ENCODE peak calls at places on chromosome 19, in six cellular contexts. P is right cardiac atrium; I is cardiac muscle cell; G is right lobe of liver; W is CD4-positive, alpha-beta T cell; A is AG04450. D is an unnamed sample.

GRCh38 chr19:43438291-43439162 is 23.8 kb downstream of the TEX101 start:
- DNase-seq in W (peak), P (peak), A (peak), I (peak), G (no peak), D (no peak)

GRCh38 chr19:41701401-41702075 is 6.9 kb upstream of the CEACAM5 start:
- DNase-seq in W (no peak), I (no peak), A (no peak), P (no peak), G (no peak), D (no peak)

GRCh38 chr19:2327773-2328400 is 499 bp downstream of the LSM7 start:
- DNase-seq in I (peak), G (no peak), P (peak), A (peak), W (peak), D (no peak)

GRCh38 chr19:4337906-4338440 is 654 bp downstream of the STAP2 start:
- DNase-seq in A (no peak), I (peak), P (peak), G (peak), W (no peak), D (no peak)

GRCh38 chr19:4911314-4911713 is 2.0 kb downstream of the UHRF1 start:
- DNase-seq in W (no peak), P (no peak), G (no peak), A (no peak), I (peak), D (no peak)

GRCh38 chr19:5023128-5023571 is 54.2 kb downstream of the KDM4B start:
- DNase-seq in I (no peak), G (no peak), W (no peak), A (no peak), P (peak), D (no peak)

GRCh38 chr19:55368701-55369563 is 1.3 kb downstream of the IL11 start:
- DNase-seq in I (peak), G (no peak), P (no peak), A (no peak), W (no peak), D (no peak)

GRCh38 chr19:46115396-46116109 is 8.9 kb downstream of the IGFL3 start:
- DNase-seq in G (no peak), I (peak), A (peak), W (no peak), P (no peak), D (no peak)

GRCh38 chr19:35901854-35902661 is at the start of gene HCST:
- DNase-seq in I (peak), W (peak), G (no peak), P (no peak), A (no peak), D (no peak)

GRCh38 chr19:52692431-52693008 is 42.3 kb downstream of the ZNF611 start:
- DNase-seq in G (no peak), A (no peak), W (no peak), I (no peak), P (no peak), D (no peak)

GRCh38 chr19:52690395-52691214 is 44.2 kb downstream of the ZNF611 start:
- DNase-seq in A (peak), P (peak), G (peak), I (peak), W (peak), D (peak)

GRCh38 chr19:52689804-52690394 is 44.9 kb downstream of the ZNF611 start:
- DNase-seq in I (peak), A (no peak), P (peak), W (peak), G (peak), D (peak)

GRCh38 chr19:52691737-52692136 is 43.1 kb downstream of the ZNF611 start:
- DNase-seq in A (no peak), P (no peak), W (no peak), I (no peak), G (no peak), D (no peak)

GRCh38 chr19:52691215-52691610 is 43.6 kb downstream of the ZNF611 start:
- DNase-seq in P (peak), I (no peak), G (no peak), A (no peak), W (no peak), D (no peak)
- H3K27ac ChIP-seq in P (peak), I (peak), G (peak), A (peak), W (no peak), D (peak)

GRCh38 chr19:34856052-34856451 is 70.7 kb upstream of the ZNF30 start:
- DNase-seq in A (no peak), W (no peak), G (no peak), P (no peak), I (no peak), D (no peak)
- H3K27ac ChIP-seq in A (no peak), W (no peak), G (no peak), P (no peak), I (no peak), D (no peak)

GRCh38 chr19:10889880-10890279 is 18.5 kb downstream of the CARM1 start:
- DNase-seq in G (no peak), A (no peak), I (no peak), P (no peak), W (no peak), D (no peak)
- H3K27ac ChIP-seq in G (no peak), A (no peak), I (no peak), P (no peak), W (no peak), D (no peak)

DNA sequence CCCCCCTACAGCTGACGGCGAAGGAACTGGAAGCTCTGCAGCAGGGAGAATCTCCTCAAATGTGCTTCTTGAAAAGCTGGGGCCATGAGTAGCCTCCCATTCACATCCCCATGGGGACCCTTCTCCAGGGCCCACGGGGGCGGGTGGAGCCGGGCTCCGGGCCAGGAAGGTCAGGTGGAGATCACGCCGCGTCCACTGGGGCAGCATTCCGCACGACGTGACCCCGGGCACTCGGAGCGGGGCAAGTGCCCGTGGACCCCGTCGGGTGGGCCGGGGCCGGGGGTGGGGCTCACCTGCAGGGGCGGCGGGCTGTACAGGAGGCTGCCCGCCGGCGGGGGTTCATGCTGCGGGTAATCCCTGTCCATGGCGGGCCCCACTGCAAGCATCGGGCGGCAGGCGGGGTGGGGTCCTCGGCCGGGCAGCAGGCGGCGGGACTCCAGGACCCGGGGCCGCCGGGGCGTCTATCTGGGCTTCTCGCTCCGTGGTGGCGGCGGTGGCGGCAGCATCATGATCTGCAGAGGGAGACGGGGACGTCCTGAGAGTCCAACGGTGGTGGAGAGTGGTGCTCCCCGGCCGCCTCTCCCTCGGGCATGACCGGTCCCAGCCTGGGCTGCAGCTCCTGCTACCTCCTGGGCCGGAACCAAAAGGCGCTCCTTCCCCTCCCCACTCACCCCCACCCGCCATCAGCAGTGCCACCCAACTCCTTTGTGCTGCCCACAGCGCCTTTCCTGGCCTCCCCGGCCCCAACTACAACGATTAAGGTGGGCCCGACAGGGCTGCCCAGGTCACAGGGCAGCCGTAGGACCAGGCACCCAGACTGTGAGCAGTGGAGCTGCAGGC is 20.0 kb downstream of the SBNO2 start:
- DNase-seq in P (no peak), W (no peak), I (no peak), A (no peak), G (peak), D (no peak)
- H3K27ac ChIP-seq in P (peak), W (no peak), I (no peak), A (peak), G (peak), D (no peak)

GRCh38 chr19:13868663-13869062 is 8.3 kb upstream of the NANOS3 start:
- DNase-seq in W (no peak), A (no peak), G (no peak), P (no peak), I (no peak), D (no peak)
- H3K27ac ChIP-seq in W (no peak), A (no peak), G (no peak), P (no peak), I (no peak), D (no peak)

GRCh38 chr19:49389406-49389805 is 1.4 kb downstream of the KASH5 start:
- DNase-seq in I (no peak), P (no peak), G (no peak), A (no peak), W (no peak), D (no peak)

GRCh38 chr19:49390978-49391304 is 2.9 kb downstream of the KASH5 start:
- DNase-seq in W (no peak), A (no peak), P (no peak), G (no peak), I (no peak), D (no peak)

GRCh38 chr19:49391581-49392399 is 3.7 kb downstream of the KASH5 start:
- DNase-seq in G (peak), I (peak), P (peak), W (peak), A (peak), D (peak)

GRCh38 chr19:49390131-49390977 is 2.3 kb downstream of the KASH5 start:
- DNase-seq in W (no peak), A (no peak), P (no peak), G (no peak), I (no peak), D (no peak)

GRCh38 chr19:49387936-49388372 is at the start of gene KASH5:
- DNase-seq in I (peak), A (no peak), G (peak), W (peak), P (peak), D (peak)
- H3K27ac ChIP-seq in I (no peak), A (no peak), G (no peak), W (no peak), P (no peak), D (no peak)

DNA sequence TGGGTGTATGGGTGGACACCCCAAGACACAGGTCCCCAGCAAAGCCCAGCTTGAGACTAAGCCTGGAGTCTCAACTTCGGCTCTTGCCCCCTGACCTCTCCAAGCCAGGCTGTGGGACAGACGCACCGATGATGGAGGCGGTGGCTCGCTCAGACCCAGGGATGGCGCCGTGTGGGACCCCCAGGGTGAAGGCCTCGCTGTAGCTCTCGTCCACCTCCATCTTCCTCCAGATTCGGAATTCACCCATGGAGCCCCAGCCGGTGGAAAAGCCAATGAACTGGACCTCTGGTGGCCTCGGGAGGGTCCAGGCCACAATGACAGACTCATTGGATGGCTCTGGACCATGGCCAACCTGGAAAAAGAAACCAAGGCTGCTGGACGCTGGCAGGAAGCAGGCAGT is 39.1 kb downstream of the F2RL3 start:
- DNase-seq in P (no peak), W (no peak), I (no peak), G (no peak), A (no peak), D (no peak)
- H3K27ac ChIP-seq in P (no peak), W (no peak), I (no peak), G (no peak), A (no peak), D (no peak)

GRCh38 chr19:44607049-44607448 is 6.3 kb upstream of the IGSF23 start:
- DNase-seq in W (no peak), A (no peak), G (no peak), P (no peak), I (no peak), D (no peak)

GRCh38 chr19:44603201-44603945 is 10.0 kb upstream of the IGSF23 start:
- DNase-seq in G (no peak), W (no peak), A (peak), P (no peak), I (peak), D (no peak)

GRCh38 chr19:44602071-44602470 is 11.3 kb upstream of the IGSF23 start:
- DNase-seq in W (no peak), G (no peak), A (no peak), P (no peak), I (no peak), D (no peak)

GRCh38 chr19:44605547-44605946 is 7.8 kb upstream of the IGSF23 start:
- DNase-seq in A (no peak), G (no peak), I (no peak), P (no peak), W (no peak), D (no peak)

DNA sequence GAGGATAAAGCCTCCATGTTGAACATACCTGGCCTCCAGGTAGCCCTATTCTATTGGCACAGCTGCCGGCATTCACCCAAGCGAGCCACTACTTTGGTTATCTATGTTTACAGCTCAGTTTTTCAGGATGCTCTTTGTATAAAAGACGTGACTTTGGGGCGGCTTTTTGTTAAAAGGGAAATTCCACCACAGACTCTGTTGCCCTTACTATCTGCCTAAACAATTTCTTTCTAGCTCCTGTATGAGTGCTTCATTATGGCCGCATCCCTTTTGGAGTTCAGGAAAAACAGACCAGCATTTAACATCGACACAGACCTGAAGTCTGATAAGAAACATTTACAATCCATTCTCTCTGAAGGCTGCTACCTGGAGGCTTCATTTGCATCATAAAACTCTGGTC is 9.1 kb upstream of the IGSF23 start:
- DNase-seq in G (no peak), W (no peak), P (no peak), A (no peak), I (no peak), D (no peak)
- H3K27ac ChIP-seq in G (no peak), W (no peak), P (peak), A (peak), I (no peak), D (no peak)

DNA sequence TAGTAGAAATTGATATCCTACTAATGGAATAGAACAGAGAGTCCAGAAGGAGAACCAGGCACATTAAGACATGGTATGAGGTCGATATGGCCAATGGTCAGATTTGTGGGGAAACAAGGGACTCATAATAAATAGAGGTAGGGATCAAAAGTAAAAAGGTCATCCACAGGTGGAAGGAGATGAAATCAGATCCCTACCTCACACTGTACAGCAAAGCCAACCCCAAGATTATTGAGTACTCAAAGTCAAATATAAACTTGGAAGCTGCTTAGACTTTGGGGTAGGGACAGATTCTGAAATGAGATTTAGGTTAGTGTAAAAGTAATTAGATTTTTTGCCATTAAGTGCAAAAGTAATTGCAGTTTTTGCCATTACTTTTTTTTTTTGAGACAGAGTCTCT is 40.7 kb downstream of the BICRA start:
- DNase-seq in W (no peak), A (no peak), P (no peak), G (no peak), I (no peak), D (no peak)
- H3K27ac ChIP-seq in W (no peak), A (no peak), P (no peak), G (peak), I (no peak), D (no peak)

D was measured in caudate nucleus.